ENCODE peak calls at places on chromosomes 16 and 17, in four cellular contexts. M is CD8-positive, alpha-beta T cell; F is CD4-positive, alpha-beta memory T cell; S is A549. C is an unnamed sample. For H3K4me1, the result is how much of the 10 kb centered on the place peaks cover.

GRCh38 chr17:46765491-46765890 is 53.0 kb downstream of the WNT3 start:
- DNase-seq in F (no peak), M (no peak), S (no peak), C (no peak)

GRCh38 chr17:71667661-71668060 is 453.2 kb upstream of the SOX9 start:
- DNase-seq in M (no peak), F (no peak), S (no peak), C (no peak)

GRCh38 chr17:27976331-27976730 is 66.1 kb upstream of the NLK start:
- DNase-seq in S (no peak), F (no peak), M (no peak), C (no peak)

GRCh38 chr17:76716146-76716833 is 5.5 kb upstream of the MXRA7 start:
- DNase-seq in F (peak), S (no peak), M (peak), C (no peak)

GRCh38 chr17:64158411-64158810 is 28.5 kb upstream of the ERN1 start:
- DNase-seq in M (no peak), S (no peak), F (no peak), C (no peak)

GRCh38 chr17:75473246-75473645 is 16.8 kb downstream of the TMEM94 start:
- DNase-seq in M (no peak), S (no peak), F (no peak), C (no peak)

GRCh38 chr16:15857779-15858560 is 1.1 kb upstream of the MYH11 start:
- DNase-seq in S (peak), F (no peak), M (no peak), C (no peak)

GRCh38 chr16:19001788-19002187 is 18.1 kb downstream of the TMC7 start:
- DNase-seq in M (no peak), S (no peak), F (no peak), C (no peak)

GRCh38 chr17:74037320-74037719 is 166.2 kb upstream of the RPL38 start:
- DNase-seq in M (no peak), S (no peak), F (no peak), C (no peak)

GRCh38 chr16:53752566-53752965 is 48.6 kb downstream of the FTO start:
- DNase-seq in M (no peak), F (no peak), S (no peak), C (no peak)

GRCh38 chr17:40349477-40350409 is 14.8 kb downstream of the GJD3 start:
- DNase-seq in S (no peak), F (no peak), M (no peak), C (no peak)

GRCh38 chr16:24689128-24689527 is 40.3 kb upstream of the TNRC6A start:
- DNase-seq in F (no peak), M (no peak), S (peak), C (no peak)

GRCh38 chr17:6671431-6671830 is 19.9 kb downstream of the C17orf100 start:
- DNase-seq in S (no peak), F (no peak), M (no peak), C (no peak)

GRCh38 chr17:50501906-50502642 is 6.2 kb upstream of the MYCBPAP start:
- DNase-seq in F (no peak), S (no peak), M (no peak), C (no peak)

GRCh38 chr17:67751101-67752074 is 33.7 kb downstream of the NOL11 start:
- DNase-seq in F (no peak), S (no peak), M (no peak), C (no peak)

GRCh38 chr17:29557085-29557697 is 9.6 kb downstream of the ABHD15 start:
- DNase-seq in S (no peak), F (no peak), M (no peak), C (no peak)

GRCh38 chr17:78351449-78352006 is 8.3 kb downstream of the SOCS3 start:
- DNase-seq in M (no peak), S (no peak), F (no peak), C (no peak)

GRCh38 chr17:65294184-65294719 is 157.1 kb downstream of the RGS9 start:
- DNase-seq in F (peak), M (peak), S (peak), C (peak)

GRCh38 chr16:27618611-27619380 is 68.9 kb downstream of the KATNIP start:
- DNase-seq in S (no peak), M (no peak), F (no peak), C (no peak)

GRCh38 chr16:56347670-56348069 is 77.7 kb downstream of the AMFR start:
- DNase-seq in F (no peak), M (no peak), S (no peak), C (no peak)

GRCh38 chr17:74547736-74548135 is 1.8 kb upstream of the CD300C start:
- DNase-seq in S (no peak), M (no peak), F (no peak), C (no peak)

GRCh38 chr17:50353600-50354195 is 7.8 kb downstream of the XYLT2 start:
- DNase-seq in M (no peak), F (no peak), S (no peak), C (no peak)

GRCh38 chr17:19542247-19542646 is 8.6 kb downstream of the SLC47A1 start:
- DNase-seq in M (no peak), S (no peak), F (no peak), C (no peak)

GRCh38 chr17:78357177-78357586 is 2.7 kb downstream of the SOCS3 start:
- DNase-seq in M (no peak), F (no peak), S (no peak), C (no peak)

GRCh38 chr17:38361700-38362465 is 10.2 kb downstream of the SOCS7 start:
- DNase-seq in F (no peak), S (no peak), M (no peak), C (no peak)

GRCh38 chr16:764848-765487 is 4.4 kb downstream of the MSLN start:
- DNase-seq in F (no peak), M (no peak), S (no peak), C (no peak)

GRCh38 chr16:89602273-89602951 is 11.0 kb upstream of the DPEP1 start:
- DNase-seq in M (peak), F (peak), S (peak), C (no peak)

GRCh38 chr16:21646721-21647561 is 5.5 kb downstream of the IGSF6 start:
- DNase-seq in F (peak), M (peak), S (no peak), C (no peak)

GRCh38 chr16:29310852-29311314 is 95.6 kb downstream of the NPIPB11 start:
- DNase-seq in F (no peak), S (no peak), M (no peak), C (no peak)

GRCh38 chr16:20704281-20704680 is 6.8 kb upstream of the ACSM1 start:
- DNase-seq in F (no peak), S (no peak), M (no peak), C (no peak)

GRCh38 chr17:39872700-39873099 is 4.7 kb downstream of the ZPBP2 start:
- DNase-seq in M (no peak), F (no peak), S (no peak), C (no peak)

GRCh38 chr16:55152875-55153390 is 171.1 kb upstream of the IRX6 start:
- DNase-seq in F (no peak), M (no peak), S (no peak), C (no peak)

GRCh38 chr16:27220527-27220926 is 17.2 kb downstream of the KDM8 start:
- DNase-seq in F (no peak), S (no peak), M (no peak), C (no peak)

GRCh38 chr16:9124908-9125584 is 33.6 kb downstream of the HAPSTR1 start:
- DNase-seq in F (no peak), M (no peak), S (no peak), C (no peak)

GRCh38 chr17:60269417-60269816 is 119.6 kb downstream of the CA4 start:
- DNase-seq in F (no peak), M (no peak), S (no peak), C (no peak)

GRCh38 chr17:27494192-27495091 is 38.2 kb downstream of the KSR1 start:
- DNase-seq in S (peak), F (no peak), M (no peak), C (no peak)

GRCh38 chr16:58508671-58509251 is 6.6 kb upstream of the SETD6 start:
- DNase-seq in S (no peak), F (no peak), M (no peak), C (no peak)

GRCh38 chr17:20141201-20141999 is 132.2 kb downstream of the SPECC1 start:
- DNase-seq in S (no peak), F (no peak), M (no peak), C (no peak)

DNA sequence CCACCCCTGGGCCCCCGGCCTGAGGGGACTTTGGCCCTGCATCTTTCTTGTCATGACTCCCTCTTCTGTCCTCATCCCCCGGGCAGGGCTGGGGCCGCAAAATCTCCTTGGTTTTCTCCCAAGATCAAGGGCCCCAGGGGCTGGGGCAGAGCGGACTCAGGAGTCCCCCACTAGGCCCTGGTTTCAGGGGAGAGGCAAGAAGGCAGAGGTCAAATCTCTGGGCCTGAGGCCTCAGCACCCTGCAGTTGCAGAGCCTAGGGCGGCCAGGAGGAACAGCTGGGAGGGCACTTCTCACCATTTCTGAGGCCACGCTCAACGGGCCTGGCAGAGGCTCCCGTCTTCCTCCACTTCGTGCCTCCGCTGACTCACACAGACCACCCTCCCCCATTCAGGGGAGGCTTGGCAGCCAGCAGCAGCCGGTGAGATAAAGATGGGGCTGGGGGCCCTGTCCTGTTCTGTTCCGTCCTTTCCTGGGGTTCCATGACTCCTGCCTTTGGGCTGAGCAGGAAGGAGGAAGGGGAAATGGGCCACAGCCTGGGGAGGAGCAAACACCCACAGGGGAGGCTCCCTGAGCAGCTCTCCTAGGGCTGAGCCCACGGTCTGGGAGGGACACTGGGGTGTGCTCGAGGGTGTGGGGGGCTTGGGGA is 12.4 kb downstream of the ZSCAN10 start:
- DNase-seq in S (no peak), F (no peak), M (no peak), C (no peak)
- H3K4me3 ChIP-seq in S (no peak), F (no peak), M (peak), C (no peak)

GRCh38 chr16:72620853-72621252 is 427.1 kb downstream of the ZFHX3 start:
- DNase-seq in M (no peak), F (no peak), S (no peak), C (no peak)
- H3K4me1 ChIP-seq in M (under half), F (under half), S (under half), C (under half)

GRCh38 chr16:78129349-78129748 is 29.9 kb downstream of the WWOX start:
- DNase-seq in F (no peak), M (no peak), S (no peak), C (no peak)

GRCh38 chr16:78128920-78129319 is 29.5 kb downstream of the WWOX start:
- DNase-seq in F (no peak), M (no peak), S (no peak), C (no peak)

GRCh38 chr16:78125112-78125844 is 25.8 kb downstream of the WWOX start:
- DNase-seq in F (no peak), S (no peak), M (no peak), C (no peak)

GRCh38 chr16:78127130-78127529 is 27.7 kb downstream of the WWOX start:
- DNase-seq in F (no peak), M (no peak), S (no peak), C (no peak)

GRCh38 chr16:78126662-78127061 is 27.2 kb downstream of the WWOX start:
- DNase-seq in F (no peak), M (no peak), S (no peak), C (no peak)
- H3K4me3 ChIP-seq in F (no peak), M (no peak), S (no peak), C (no peak)

GRCh38 chr17:31586946-31587345 is 195.5 kb downstream of the RAB11FIP4 start:
- DNase-seq in M (no peak), F (no peak), S (no peak), C (no peak)

GRCh38 chr17:31585280-31585630 is 193.8 kb downstream of the RAB11FIP4 start:
- DNase-seq in S (no peak), F (no peak), M (no peak), C (no peak)

GRCh38 chr17:31582151-31582907 is 190.9 kb downstream of the RAB11FIP4 start:
- DNase-seq in F (no peak), M (no peak), S (no peak), C (no peak)

GRCh38 chr17:31583795-31584340 is 192.4 kb downstream of the RAB11FIP4 start:
- DNase-seq in F (no peak), M (no peak), S (no peak), C (no peak)

GRCh38 chr17:31584436-31585279 is 193.2 kb downstream of the RAB11FIP4 start:
- DNase-seq in S (no peak), M (no peak), F (no peak), C (no peak)
- H3K4me1 ChIP-seq in S (under half), M (under half), F (under half), C (under half)

DNA sequence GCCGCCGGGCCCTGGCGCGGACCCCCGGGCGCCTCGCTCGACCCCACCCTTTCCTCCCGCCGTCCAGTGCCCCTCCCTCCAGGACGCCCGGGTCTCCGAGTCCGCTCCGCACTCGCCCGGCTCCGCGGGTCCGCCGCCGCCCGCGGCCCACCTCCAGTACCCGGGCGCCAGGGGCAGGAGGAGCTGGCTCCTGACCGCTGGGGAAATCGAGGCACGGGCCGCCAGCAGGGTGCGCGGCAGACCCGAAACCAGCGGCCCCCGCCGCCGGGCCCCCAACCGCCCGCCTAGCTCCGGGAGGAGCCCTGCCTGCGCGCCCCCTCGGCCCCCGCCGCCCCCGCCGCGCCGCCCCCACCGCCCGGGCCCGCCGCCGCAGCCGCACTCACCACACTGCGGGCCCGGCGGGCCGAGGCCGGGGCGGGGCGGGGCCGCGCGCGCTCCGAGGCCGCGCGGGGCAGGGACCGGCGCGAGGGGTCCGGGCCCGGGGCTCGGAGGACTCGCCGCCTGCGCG is 336 bp downstream of the MAFG start:
- DNase-seq in S (no peak), M (no peak), F (no peak), C (no peak)
- H3K4me3 ChIP-seq in S (peak), M (peak), F (peak), C (peak)

GRCh38 chr17:52696362-52696761 is 537.8 kb upstream of the CA10 start:
- DNase-seq in M (no peak), F (no peak), S (no peak), C (no peak)
- H3K4me1 ChIP-seq in M (under half), F (under half), S (under half), C (under half)

GRCh38 chr16:67901734-67902133 is 8.7 kb downstream of the PSKH1 start:
- DNase-seq in M (no peak), S (no peak), F (no peak), C (no peak)
- H3K4me3 ChIP-seq in M (no peak), S (no peak), F (no peak), C (no peak)

GRCh38 chr17:41777157-41777578 is 9.3 kb downstream of the JUP start:
- DNase-seq in M (no peak), F (no peak), S (peak), C (no peak)
- H3K4me1 ChIP-seq in M (under half), F (under half), S (half or more), C (half or more)

GRCh38 chr17:1646199-1646875 is 805 bp upstream of the SCARF1 start:
- DNase-seq in F (no peak), S (no peak), M (no peak), C (no peak)
- H3K4me3 ChIP-seq in F (no peak), S (no peak), M (no peak), C (no peak)

C was measured in Panc1.